ENCODE peak calls at places on chromosomes 7 and 10, in nine cellular contexts. Q, Z, G, B, J, P, L, F and V are unnamed samples.

GRCh38 chr10:63738410-63738809 is 217.2 kb downstream of the REEP3 start:
- DNase-seq in J (no peak), Z (no peak), G (no peak), Q (no peak), B (no peak), L (no peak), P (no peak), F (no peak), V (no peak)

GRCh38 chr7:97166308-97166707 is 48.8 kb downstream of the SDHAF3 start:
- DNase-seq in J (no peak), Q (no peak), F (no peak), P (no peak), L (no peak), G (no peak), Z (no peak), B (no peak), V (no peak)

GRCh38 chr10:12902135-12902572 is 99.4 kb downstream of the CCDC3 start:
- DNase-seq in J (peak), Z (peak), B (peak), F (peak), P (peak), L (peak), Q (peak), G (peak), V (peak)

GRCh38 chr10:80100861-80101695 is 22.6 kb downstream of the TMEM254 start:
- DNase-seq in Q (no peak), L (no peak), Z (no peak), P (no peak), F (no peak), J (no peak), G (peak), B (no peak), V (no peak)

GRCh38 chr10:35640951-35641429 is 1.1 kb downstream of the FZD8 start:
- DNase-seq in P (peak), Q (no peak), G (peak), F (peak), B (peak), J (peak), L (peak), Z (peak), V (no peak)

GRCh38 chr7:113100091-113100723 is 13.6 kb upstream of the GPR85 start:
- DNase-seq in Z (no peak), B (no peak), Q (no peak), P (no peak), L (peak), J (no peak), F (no peak), G (no peak), V (no peak)

GRCh38 chr7:37162106-37162505 is 286.6 kb downstream of the ELMO1 start:
- DNase-seq in J (no peak), L (no peak), B (no peak), F (no peak), G (no peak), P (no peak), Z (no peak), Q (no peak), V (no peak)

GRCh38 chr7:128264477-128264876 is 23.4 kb downstream of the LEP start:
- DNase-seq in L (no peak), B (no peak), J (no peak), G (no peak), Q (no peak), P (no peak), Z (no peak), F (no peak), V (no peak)

GRCh38 chr7:23100697-23101096 is 4.9 kb upstream of the KLHL7 start:
- DNase-seq in P (no peak), L (no peak), B (no peak), F (no peak), Q (no peak), J (no peak), Z (no peak), G (peak), V (no peak)

GRCh38 chr10:43390791-43391190 is 18.2 kb downstream of the HNRNPF start:
- DNase-seq in Z (peak), J (no peak), G (peak), F (no peak), L (no peak), P (no peak), Q (peak), B (no peak), V (no peak)

GRCh38 chr7:931871-932650 is 22.4 kb downstream of the ADAP1 start:
- DNase-seq in Z (no peak), L (no peak), B (no peak), J (no peak), Q (no peak), P (no peak), F (no peak), G (no peak), V (no peak)

GRCh38 chr7:155644971-155645509 is 579 bp downstream of the RBM33 start:
- DNase-seq in P (no peak), Z (peak), F (peak), G (peak), B (peak), J (peak), Q (peak), L (peak), V (peak)